ENCODE peak calls at places on chromosomes 4 and X, in eight cellular contexts. M is activated naive CD8-positive, alpha-beta T cell treated with anti-CD3 and anti-CD28 coated beads, Interleukin-2, amount 50 U/mL, for 24 hours; W is astrocyte; P is stromal cell of bone marrow; K is psoas muscle; E is kidney tubule cell; S is non-pigmented ciliary epithelial cell; Y is T-helper 9 cell. V is an unnamed sample.
A peak's percentile ranks its signal among the peaks of the same experiment; 100 is the strongest.

GRCh38 chrX:63330681-63331080 is 20.5 kb downstream of the SPIN4 start:
- DNase-seq in E (peak; percentile 34), S (no peak), K (no peak), W (no peak), M (peak; percentile 6), Y (no peak), P (no peak), V (no peak)

GRCh38 chrX:135295238-135295943 is 13.9 kb upstream of the ETDC start:
- DNase-seq in M (peak; percentile 60), Y (peak; percentile 42), E (peak; percentile 13), K (peak; percentile 52), W (peak; percentile 31), P (peak; percentile 4), S (no peak), V (no peak)

GRCh38 chr4:108272566-108272965 is 103.8 kb upstream of the LEF1 start:
- DNase-seq in E (peak; percentile 71), S (peak; percentile 27), M (no peak), Y (no peak), K (no peak), P (no peak), W (peak; percentile 91), V (peak; percentile 10)

GRCh38 chrX:66728818-66729271 is 90.0 kb upstream of the EDA2R start:
- DNase-seq in K (no peak), S (no peak), M (peak; percentile 30), P (peak; percentile 45), W (peak; percentile 16), E (peak; percentile 64), Y (peak; percentile 31), V (peak; percentile 31)

GRCh38 chrX:7170903-7171302 is 22.9 kb upstream of the PUDP start:
- DNase-seq in M (peak; percentile 16), K (no peak), P (no peak), S (no peak), Y (peak; percentile 15), W (no peak), E (peak; percentile 51), V (no peak)

GRCh38 chrX:47245156-47245555 is 12.3 kb downstream of the USP11 start:
- DNase-seq in M (no peak), W (no peak), K (no peak), P (no peak), S (no peak), Y (no peak), E (no peak), V (no peak)

GRCh38 chr4:7335363-7336066 is 99.2 kb downstream of the PSAPL1 start:
- DNase-seq in W (no peak), K (peak; percentile 80), M (peak; percentile 72), E (peak; percentile 52), Y (no peak), S (no peak), P (no peak), V (no peak)

GRCh38 chr4:100869266-100869665 is 351.4 kb upstream of the EMCN start:
- DNase-seq in M (no peak), Y (no peak), W (peak; percentile 46), S (no peak), K (no peak), E (peak; percentile 25), P (no peak), V (no peak)

GRCh38 chr4:171266666-171267065 is 546.5 kb upstream of the GALNTL6 start:
- DNase-seq in E (no peak), M (no peak), K (no peak), S (no peak), P (no peak), Y (no peak), W (no peak), V (no peak)

GRCh38 chr4:110172972-110173371 is 25.4 kb downstream of the ELOVL6 start:
- DNase-seq in W (no peak), P (no peak), M (no peak), Y (no peak), S (no peak), K (no peak), E (peak; percentile 32), V (no peak)

GRCh38 chrX:50680990-50681389 is 133.0 kb downstream of the SHROOM4 start:
- DNase-seq in Y (no peak), P (no peak), W (no peak), E (no peak), K (no peak), S (no peak), M (no peak), V (no peak)

GRCh38 chrX:50747471-50747900 is 66.5 kb downstream of the SHROOM4 start:
- DNase-seq in W (peak; percentile 42), M (peak; percentile 1), Y (no peak), S (peak; percentile 1), E (peak; percentile 40), P (peak; percentile 5), K (no peak), V (no peak)

GRCh38 chr4:84481077-84481878 is 17.8 kb downstream of the NKX6-1 start:
- DNase-seq in K (no peak), E (no peak), M (no peak), Y (no peak), P (no peak), S (no peak), W (no peak), V (no peak)

GRCh38 chr4:143511906-143512305 is 1.6 kb upstream of the SMARCA5 start:
- DNase-seq in W (no peak), Y (no peak), S (no peak), E (peak; percentile 17), K (no peak), M (no peak), P (no peak), V (no peak)